ENCODE peak calls at places on chromosomes 13 and 19, in four cellular contexts. A, K, H and F are unnamed samples.

GRCh38 chr13:41502021-41502420 is 44.7 kb downstream of the RGCC start:
- DNase-seq in A (no peak), K (no peak), H (no peak), F (no peak)

GRCh38 chr19:5749505-5749904 is 29.1 kb downstream of the CATSPERD start:
- DNase-seq in A (no peak), K (no peak), H (no peak), F (no peak)

GRCh38 chr19:3547767-3548282 is 8.9 kb downstream of the TEKTIP1 start:
- DNase-seq in A (no peak), K (no peak), H (no peak), F (no peak)

GRCh38 chr13:39913339-39913738 is 257.9 kb downstream of the COG6 start:
- DNase-seq in A (no peak), K (no peak), H (no peak), F (no peak)

GRCh38 chr13:78012046-78012445 is 93.4 kb upstream of the EDNRB start:
- DNase-seq in A (no peak), K (no peak), H (no peak), F (no peak)

GRCh38 chr13:100544866-100545683 is 43.5 kb downstream of the GGACT start:
- DNase-seq in A (peak), K (no peak), H (no peak), F (no peak)

GRCh38 chr19:12166596-12166995 is 3.7 kb downstream of the ZNF136 start:
- DNase-seq in A (no peak), K (no peak), H (no peak), F (no peak)

GRCh38 chr13:108961542-108962125 is 332.2 kb downstream of the MYO16 start:
- DNase-seq in A (no peak), K (peak), H (peak), F (peak)

GRCh38 chr19:41616785-41617621 is 9.9 kb downstream of the CEACAM4 start:
- DNase-seq in A (no peak), K (peak), H (no peak), F (peak)

GRCh38 chr19:49875801-49876421 is 1.2 kb downstream of the AKT1S1 start:
- DNase-seq in A (peak), K (peak), H (no peak), F (no peak)

GRCh38 chr19:55119053-55119452 is 1.6 kb upstream of the PPP1R12C start:
- DNase-seq in A (no peak), K (no peak), H (no peak), F (no peak)

GRCh38 chr13:44818428-44818827 is 170.8 kb downstream of the NUFIP1 start:
- DNase-seq in A (no peak), K (peak), H (no peak), F (peak)

GRCh38 chr13:79874396-79875360 is 393.7 kb downstream of the NDFIP2 start:
- DNase-seq in A (no peak), K (no peak), H (no peak), F (no peak)

GRCh38 chr19:6424190-6424938 is at the start of gene KHSRP:
- DNase-seq in A (peak), K (no peak), H (no peak), F (no peak)

GRCh38 chr19:48568345-48568886 is 16.4 kb downstream of the SULT2B1 start:
- DNase-seq in A (peak), K (peak), H (no peak), F (no peak)

GRCh38 chr13:40958655-40959054 is 60.5 kb downstream of the ELF1 start:
- DNase-seq in A (no peak), K (no peak), H (no peak), F (no peak)

GRCh38 chr19:31300406-31300805 is 48.8 kb downstream of the TSHZ3 start:
- DNase-seq in A (no peak), K (no peak), H (no peak), F (no peak)

GRCh38 chr19:5641171-5641570 is 18.3 kb downstream of the SAFB start:
- DNase-seq in A (no peak), K (no peak), H (no peak), F (no peak)

GRCh38 chr19:33758541-33759013 is 38.1 kb upstream of the KCTD15 start:
- DNase-seq in A (no peak), K (no peak), H (no peak), F (no peak)

GRCh38 chr19:1665565-1666047 is 13.2 kb upstream of the TCF3 start:
- DNase-seq in A (no peak), K (no peak), H (no peak), F (no peak)

GRCh38 chr19:38252935-38253691 is 3.1 kb downstream of the PPP1R14A start:
- DNase-seq in A (no peak), K (no peak), H (no peak), F (no peak)

GRCh38 chr13:80342541-80343371 is 1.8 kb upstream of the SPRY2 start:
- DNase-seq in A (peak), K (peak), H (no peak), F (no peak)

GRCh38 chr13:79462895-79463294 is 18.1 kb upstream of the NDFIP2 start:
- DNase-seq in A (no peak), K (no peak), H (no peak), F (no peak)

GRCh38 chr19:11377237-11377636 is 2.8 kb downstream of the SWSAP1 start:
- DNase-seq in A (no peak), K (no peak), H (no peak), F (no peak)

GRCh38 chr13:105572401-105572800 is 963.1 kb downstream of the EFNB2 start:
- DNase-seq in A (no peak), K (no peak), H (no peak), F (no peak)

GRCh38 chr19:32773126-32773525 is 53.6 kb downstream of the TDRD12 start:
- DNase-seq in A (no peak), K (no peak), H (no peak), F (no peak)

GRCh38 chr19:55626350-55626749 is 2.0 kb upstream of the ZNF784 start:
- DNase-seq in A (no peak), K (no peak), H (no peak), F (no peak)

GRCh38 chr19:52248256-52248655 is 21.1 kb upstream of the ZNF766 start:
- DNase-seq in A (peak), K (peak), H (no peak), F (no peak)

GRCh38 chr13:101155920-101156319 is 260.4 kb downstream of the NALCN start:
- DNase-seq in A (no peak), K (no peak), H (no peak), F (no peak)

GRCh38 chr13:45863716-45864590 is 12.4 kb upstream of the SIAH3 start:
- DNase-seq in A (no peak), K (no peak), H (no peak), F (no peak)

DNA sequence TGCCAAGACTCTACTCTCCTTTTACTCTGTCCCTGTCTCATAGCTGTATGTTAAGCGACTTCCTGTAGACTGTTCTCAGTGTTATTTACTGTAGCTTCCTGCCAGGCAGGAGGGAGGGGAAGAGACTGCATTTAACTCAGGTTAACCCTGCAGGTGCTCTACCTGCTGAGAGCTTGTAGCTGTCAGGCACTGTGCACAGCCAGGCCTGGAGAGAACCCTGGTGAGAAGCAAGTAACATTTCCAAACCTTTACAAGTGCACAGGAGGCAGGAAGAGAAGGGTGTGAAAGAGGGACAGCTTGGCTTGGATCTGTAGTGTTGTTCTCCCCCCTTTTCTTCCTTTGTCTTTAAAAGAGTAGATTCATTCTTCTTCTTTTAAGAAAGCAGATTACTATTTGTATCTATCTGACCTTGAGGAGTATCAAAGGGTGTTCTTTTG is 167.1 kb downstream of the LMO7 start:
- DNase-seq in A (peak), K (no peak), H (no peak), F (peak)
- TF ChIP-seq ZNF274 in A (no peak), K (no peak), H (no peak), F (no peak)

GRCh38 chr19:18438331-18439024 is 545 bp upstream of the ISYNA1 start:
- DNase-seq in A (peak), K (peak), H (no peak), F (no peak)
- H3K9ac ChIP-seq in A (no peak), K (peak), H (no peak), F (peak)

DNA sequence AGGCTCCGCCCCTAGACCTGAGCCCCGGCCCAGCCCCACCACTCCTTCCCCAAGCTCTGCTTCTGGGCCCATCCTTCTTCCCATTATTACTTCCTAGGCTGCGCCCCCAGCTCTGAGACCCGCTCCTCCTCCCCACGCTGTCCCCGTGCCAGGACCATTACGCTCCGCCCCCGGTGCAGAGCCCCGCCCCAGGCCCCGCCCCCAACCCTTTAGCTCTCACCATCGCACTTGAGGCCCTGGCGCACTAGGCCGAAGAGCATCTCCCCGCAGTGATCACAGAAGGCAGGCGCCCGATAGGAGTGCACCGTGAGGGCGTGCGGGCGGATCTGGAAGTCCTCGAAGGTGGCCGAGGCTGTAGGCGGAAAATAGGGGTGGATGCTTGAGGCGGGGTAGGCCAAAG is 6.2 kb downstream of the PRKD2 start:
- DNase-seq in A (peak), K (no peak), H (no peak), F (no peak)
- TF ChIP-seq SUZ12 in A (no peak), K (no peak), H (no peak), F (no peak)

DNA sequence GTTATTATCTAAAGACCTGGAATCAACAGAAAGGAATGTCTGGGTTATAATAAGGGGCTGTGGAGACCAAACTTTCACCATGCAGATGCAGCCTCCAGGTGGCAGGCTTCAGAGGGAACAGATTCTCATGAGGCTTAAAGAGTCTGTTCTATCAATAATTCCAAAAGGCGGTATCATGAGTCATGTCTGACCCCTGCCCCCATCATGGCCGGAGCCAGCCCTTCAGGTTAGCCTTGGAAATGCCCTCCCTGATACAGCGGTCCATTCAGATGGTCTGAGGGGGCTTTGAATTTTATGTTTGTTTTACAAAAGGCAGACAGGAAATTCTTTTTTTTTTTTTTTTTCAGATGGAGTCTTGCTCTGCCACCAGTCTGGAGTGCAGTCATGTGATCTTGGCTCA is 21.7 kb upstream of the LAMP1 start:
- DNase-seq in A (peak), K (peak), H (no peak), F (peak)
- TF ChIP-seq ZNF274 in A (no peak), K (no peak), H (no peak), F (no peak)

DNA sequence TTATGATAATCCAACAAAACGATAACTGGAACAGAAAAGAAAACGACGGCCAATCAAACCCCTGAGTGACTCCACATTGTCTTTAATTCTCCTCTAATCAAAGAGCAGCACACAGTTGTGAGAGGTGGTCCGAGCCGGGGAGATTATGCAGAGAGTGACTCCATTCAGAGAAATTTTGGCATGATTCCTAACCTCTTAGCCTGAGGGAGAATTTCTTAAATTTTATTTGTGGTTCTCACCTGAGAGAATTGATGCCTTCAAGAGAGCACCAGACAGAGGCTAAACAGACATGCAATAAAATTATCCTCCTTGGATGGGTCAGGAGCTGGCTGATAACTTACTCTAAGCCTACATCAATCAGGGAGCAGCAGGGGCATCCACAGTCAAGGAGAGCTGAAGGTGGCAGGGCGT is 310.0 kb upstream of the KLF12 start:
- DNase-seq in A (no peak), K (no peak), H (no peak), F (no peak)
- H3K9ac ChIP-seq in A (no peak), K (no peak), H (no peak), F (no peak)

GRCh38 chr19:8663920-8664670 is 33.7 kb downstream of the NFILZ start:
- DNase-seq in A (no peak), K (no peak), H (no peak), F (no peak)
- TF ChIP-seq SUZ12 in A (no peak), K (no peak), H (no peak), F (no peak)

GRCh38 chr19:13717194-13717643 is 47.1 kb upstream of the MRI1 start:
- DNase-seq in A (no peak), K (no peak), H (no peak), F (no peak)
- TF ChIP-seq ZNF274 in A (no peak), K (no peak), H (no peak), F (no peak)